ENCODE peak calls at places on chromosomes 12 and 14, in five cellular contexts. O is Calu3, N is lung, R is glutamatergic neuron, K is suprapubic skin. B is an unnamed sample.
A peak's percentile ranks its signal among the peaks of the same experiment; 100 is the strongest.

GRCh38 chr12:118618695-118619094 is 242.3 kb downstream of the SUDS3 start:
- DNase-seq in N (no peak), O (no peak), R (no peak), K (no peak), B (no peak)

GRCh38 chr14:22390195-22390594 is 198.8 kb downstream of the DAD1 start:
- DNase-seq in K (no peak), O (no peak), N (no peak), R (no peak), B (no peak)

GRCh38 chr12:132279184-132279889 is 50.1 kb downstream of the GALNT9 start:
- DNase-seq in R (no peak), O (no peak), N (peak; percentile 53), K (no peak), B (peak; percentile 79)

GRCh38 chr12:40988831-40989230 is 199.3 kb upstream of the PDZRN4 start:
- DNase-seq in K (no peak), N (no peak), R (no peak), O (no peak), B (no peak)

GRCh38 chr12:116910645-116911449 is at the start of gene FBXW8:
- DNase-seq in N (peak; percentile 76), O (peak; percentile 87), R (peak; percentile 84), K (peak; percentile 88), B (peak; percentile 79)

GRCh38 chr12:80087486-80088213 is 11.7 kb upstream of the OTOGL start:
- DNase-seq in R (no peak), N (no peak), O (no peak), K (no peak), B (no peak)

GRCh38 chr12:104353012-104353981 is 49.8 kb downstream of the EID3 start:
- DNase-seq in R (no peak), O (no peak), K (no peak), N (no peak), B (no peak)

GRCh38 chr12:54475542-54475941 is 2.1 kb upstream of the GTSF1 start:
- DNase-seq in O (no peak), K (no peak), N (no peak), R (no peak), B (no peak)

GRCh38 chr12:26633591-26634210 is 199.3 kb downstream of the ITPR2 start:
- DNase-seq in R (no peak), O (no peak), K (no peak), N (no peak), B (no peak)

GRCh38 chr12:118135788-118136558 is at the start of gene PEBP1:
- DNase-seq in R (peak; percentile 92), N (peak; percentile 97), K (peak; percentile 96), O (peak; percentile 98), B (peak; percentile 97)

GRCh38 chr12:28844718-28845117 is 304.4 kb upstream of the FAR2 start:
- DNase-seq in O (no peak), R (no peak), N (no peak), K (no peak), B (no peak)

GRCh38 chr12:77324763-77325468 is 259.5 kb upstream of the E2F7 start:
- DNase-seq in O (peak; percentile 82), N (peak; percentile 47), K (peak; percentile 85), R (peak; percentile 88), B (peak; percentile 76)

GRCh38 chr14:103746706-103747105 is 31.1 kb downstream of the ZFYVE21 start:
- DNase-seq in N (no peak), K (peak; percentile 70), R (no peak), O (no peak), B (no peak)

GRCh38 chr14:70317969-70318634 is 41.4 kb downstream of the COX16 start:
- DNase-seq in K (no peak), O (peak; percentile 59), R (no peak), N (no peak), B (no peak)

GRCh38 chr12:80711866-80712265 is 4.4 kb downstream of the MYF6 start:
- DNase-seq in K (no peak), O (no peak), R (no peak), N (no peak), B (no peak)

GRCh38 chr14:21525571-21525970 is 575 bp downstream of the SALL2 start:
- DNase-seq in O (no peak), N (no peak), R (peak; percentile 30), K (no peak), B (no peak)

GRCh38 chr12:3491938-3492867 is 1.2 kb downstream of the PRMT8 start:
- DNase-seq in O (peak; percentile 46), K (no peak), R (peak; percentile 62), N (peak; percentile 33), B (peak; percentile 40)

GRCh38 chr14:93032301-93032929 is 83.3 kb downstream of the ITPK1 start:
- DNase-seq in O (peak; percentile 54), K (no peak), N (no peak), R (no peak), B (no peak)

GRCh38 chr14:91897121-91897701 is 29.9 kb upstream of the TC2N start:
- DNase-seq in R (no peak), K (no peak), N (peak; percentile 70), O (no peak), B (peak; percentile 62)

GRCh38 chr14:24353551-24354529 is 14.0 kb upstream of the RIPK3 start:
- DNase-seq in N (no peak), O (no peak), R (no peak), K (no peak), B (no peak)
- TF ChIP-seq CTCF in N (no peak), O (no peak), R (no peak), K (no peak), B (no peak)

GRCh38 chr12:6688543-6688999 is 604 bp downstream of the ZNF384 start:
- DNase-seq in R (no peak), O (peak; percentile 30), K (no peak), N (no peak), B (no peak)

GRCh38 chr12:6692888-6693287 is 3.7 kb upstream of the ZNF384 start:
- DNase-seq in R (no peak), K (no peak), N (no peak), O (no peak), B (no peak)

GRCh38 chr12:6685814-6686213 is 3.4 kb downstream of the ZNF384 start:
- DNase-seq in K (no peak), N (no peak), O (no peak), R (no peak), B (no peak)

GRCh38 chr12:6691473-6691872 is 2.3 kb upstream of the ZNF384 start:
- DNase-seq in K (no peak), N (no peak), O (no peak), R (no peak), B (no peak)

DNA sequence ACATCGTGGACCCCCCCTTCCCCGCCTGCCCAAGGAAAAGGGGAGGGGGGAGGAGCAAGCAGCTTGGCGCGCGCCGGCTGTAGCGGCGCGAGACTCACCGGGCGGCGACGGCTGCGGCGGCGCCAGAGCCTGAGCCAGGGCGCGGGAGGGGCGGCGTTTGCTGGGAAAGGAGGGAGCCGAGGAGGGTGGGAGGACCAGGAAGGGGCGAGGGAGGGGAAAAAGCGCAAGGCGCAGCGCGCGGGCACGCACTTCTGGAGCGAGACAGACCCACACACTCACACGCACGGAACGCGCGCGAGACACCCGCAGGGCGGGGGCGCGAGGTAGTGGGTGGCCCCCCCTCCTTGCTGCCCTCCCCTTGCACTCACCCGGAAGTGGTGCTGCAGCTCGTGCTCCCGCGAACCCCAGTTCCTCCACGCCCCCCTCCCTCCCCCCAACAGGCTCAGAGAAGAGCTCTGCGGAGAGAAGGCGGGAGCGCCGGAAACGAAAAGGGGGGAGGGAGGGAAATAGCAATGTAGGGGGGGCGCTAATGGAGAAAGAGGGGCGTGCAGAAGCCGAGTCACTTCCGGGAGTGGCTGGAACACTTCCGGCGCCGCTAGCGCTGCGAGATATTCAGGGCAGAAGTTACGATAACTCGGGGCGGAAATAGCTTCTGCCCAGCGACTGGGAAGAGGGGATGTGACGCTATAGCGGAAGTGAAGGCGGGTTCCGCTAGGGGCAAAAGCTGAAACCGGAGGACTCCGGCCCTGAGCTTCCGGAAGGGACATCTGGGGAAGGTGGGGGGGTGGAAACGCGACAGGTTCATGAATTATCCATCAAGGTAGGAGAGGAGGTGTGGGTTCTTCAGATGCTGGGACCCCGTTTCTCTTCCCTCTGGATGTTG is at the start of gene ZNF384:
- DNase-seq in K (peak; percentile 98), O (peak; percentile 93), R (peak; percentile 91), N (peak; percentile 99), B (peak; percentile 96)
- TF ChIP-seq CTCF in K (no peak), O (no peak), R (peak; percentile 43), N (peak; percentile 4), B (peak; percentile 52)

DNA sequence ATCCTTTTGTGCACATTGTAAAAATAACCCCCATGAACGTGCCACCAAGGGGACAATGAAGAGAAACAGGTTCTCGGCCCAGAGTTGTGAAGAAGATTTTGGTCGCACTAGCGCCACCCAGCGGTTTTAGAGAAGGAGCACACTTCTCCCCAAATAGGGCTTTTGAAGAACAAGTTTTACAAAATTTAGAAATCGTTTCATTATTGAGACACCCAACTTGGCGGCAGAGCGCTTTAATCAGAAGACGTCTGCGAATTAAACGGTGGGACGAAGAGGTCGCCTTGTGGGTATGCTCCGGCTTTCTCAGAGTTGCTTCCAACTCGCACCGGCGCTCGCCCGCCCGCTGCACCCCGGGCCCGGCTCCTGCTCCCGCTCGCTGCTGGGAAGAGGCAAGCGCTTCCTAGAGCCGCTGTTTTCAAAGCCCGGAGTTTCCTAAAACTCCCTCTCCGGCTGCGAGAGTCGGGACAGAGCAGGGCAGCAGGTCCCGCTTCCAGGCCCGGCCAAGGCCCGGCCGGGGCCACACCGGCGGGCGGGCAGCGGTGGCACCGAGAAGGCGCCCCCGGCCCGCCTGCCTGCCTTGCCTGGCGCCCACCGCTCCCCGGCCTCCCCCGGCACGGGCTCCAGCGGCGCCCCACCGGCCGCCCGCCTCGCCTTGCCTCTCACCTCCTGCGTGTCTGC is 672 bp downstream of the FOXA1 start:
- DNase-seq in N (peak; percentile 84), K (no peak), R (peak; percentile 81), O (peak; percentile 83), B (no peak)
- TF ChIP-seq CTCF in N (peak; percentile 7), K (peak; percentile 22), R (peak; percentile 95), O (peak; percentile 76), B (peak; percentile 55)

GRCh38 chr12:106980944-106981343 is 6.0 kb downstream of the MTERF2 start:
- DNase-seq in R (no peak), O (no peak), N (no peak), K (no peak), B (no peak)

GRCh38 chr12:106975098-106975497 is 11.8 kb downstream of the MTERF2 start:
- DNase-seq in K (no peak), O (no peak), R (no peak), N (no peak), B (no peak)

GRCh38 chr12:106976668-106977067 is 10.3 kb downstream of the MTERF2 start:
- DNase-seq in R (no peak), N (no peak), K (no peak), O (no peak), B (no peak)

GRCh38 chr12:106976013-106976658 is 10.8 kb downstream of the MTERF2 start:
- DNase-seq in R (no peak), O (no peak), K (no peak), N (no peak), B (no peak)

DNA sequence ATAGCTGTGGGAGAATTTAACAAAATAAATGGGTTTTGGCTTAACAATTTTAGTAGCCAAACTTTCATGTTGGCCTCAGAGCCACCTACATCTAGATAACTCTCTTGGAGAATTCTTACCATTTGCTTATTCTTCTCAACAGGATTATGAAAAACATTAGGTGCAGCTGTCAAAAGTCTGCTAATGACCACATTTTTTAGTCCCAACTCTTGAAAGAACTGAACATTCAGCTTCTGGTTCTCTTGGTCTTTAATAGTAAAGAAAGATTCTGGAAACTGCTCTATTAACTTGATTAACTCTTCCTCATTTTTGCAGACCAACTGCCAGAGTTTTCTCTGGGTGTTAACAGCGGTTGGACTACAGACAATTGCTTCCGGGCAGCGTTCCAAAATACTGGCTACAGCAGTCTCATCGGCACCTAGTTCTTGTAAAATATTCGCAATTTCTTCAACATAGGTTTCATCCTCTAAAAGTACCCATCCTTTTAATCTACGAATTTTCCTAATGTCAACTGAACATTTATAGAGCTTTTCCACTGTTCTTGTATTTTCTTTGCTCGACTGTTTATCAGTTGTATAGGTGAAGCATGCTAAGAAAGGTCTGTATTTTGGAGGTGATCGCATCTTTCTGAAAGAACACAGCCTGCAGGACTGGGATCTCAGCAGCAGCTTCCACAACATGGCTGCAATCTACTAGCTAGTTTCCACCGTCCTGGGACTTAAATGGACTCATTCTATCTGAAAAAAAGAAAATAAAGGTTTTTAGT is 8.7 kb downstream of the MTERF2 start:
- DNase-seq in R (no peak), O (no peak), N (no peak), K (no peak), B (peak; percentile 73)
- TF ChIP-seq CTCF in R (no peak), O (no peak), N (no peak), K (no peak), B (no peak)

B was measured in left ventricle myocardium inferior.